ENCODE peak calls at places on chromosome 16, in nine cellular contexts. One of them, this sample, is unnamed.

GRCh38 chr16:85651822-85652430 is 36.8 kb downstream of the GINS2 start:
- DNase-seq in stomach: no peak
- DNase-seq in prostate gland: no peak
- DNase-seq in CD8-positive, alpha-beta memory T cell: no peak
- DNase-seq in psoas muscle: peak; percentile 29
- DNase-seq in aorta: no peak
- DNase-seq in neural progenitor cell: no peak
- DNase-seq in testis: peak; percentile 48
- DNase-seq in right lobe of liver: no peak
- DNase-seq in this sample: no peak

GRCh38 chr16:1049113-1049975 is 23.2 kb upstream of the SSTR5 start:
- DNase-seq in stomach: no peak
- DNase-seq in prostate gland: no peak
- DNase-seq in CD8-positive, alpha-beta memory T cell: no peak
- DNase-seq in psoas muscle: no peak
- DNase-seq in aorta: no peak
- DNase-seq in neural progenitor cell: no peak
- DNase-seq in testis: no peak
- DNase-seq in right lobe of liver: no peak
- DNase-seq in this sample: no peak

GRCh38 chr16:2592786-2593185 is 55.0 kb downstream of the PDPK1 start:
- DNase-seq in stomach: no peak
- DNase-seq in prostate gland: no peak
- DNase-seq in CD8-positive, alpha-beta memory T cell: no peak
- DNase-seq in psoas muscle: no peak
- DNase-seq in aorta: peak; percentile 38
- DNase-seq in neural progenitor cell: no peak
- DNase-seq in testis: no peak
- DNase-seq in right lobe of liver: no peak
- DNase-seq in this sample: no peak

GRCh38 chr16:57518520-57518919 is 17.9 kb downstream of the CCDC102A start:
- DNase-seq in stomach: no peak
- DNase-seq in prostate gland: no peak
- DNase-seq in CD8-positive, alpha-beta memory T cell: no peak
- DNase-seq in psoas muscle: no peak
- DNase-seq in aorta: no peak
- DNase-seq in neural progenitor cell: no peak
- DNase-seq in testis: no peak
- DNase-seq in right lobe of liver: no peak
- DNase-seq in this sample: no peak

GRCh38 chr16:51376080-51376479 is 225.0 kb upstream of the SALL1 start:
- DNase-seq in stomach: no peak
- DNase-seq in prostate gland: no peak
- DNase-seq in CD8-positive, alpha-beta memory T cell: no peak
- DNase-seq in psoas muscle: no peak
- DNase-seq in aorta: no peak
- DNase-seq in neural progenitor cell: no peak
- DNase-seq in testis: no peak
- DNase-seq in right lobe of liver: no peak
- DNase-seq in this sample: no peak

GRCh38 chr16:608019-608418 is 18.2 kb downstream of the RAB40C start:
- DNase-seq in stomach: no peak
- DNase-seq in prostate gland: no peak
- DNase-seq in CD8-positive, alpha-beta memory T cell: no peak
- DNase-seq in psoas muscle: no peak
- DNase-seq in aorta: no peak
- DNase-seq in neural progenitor cell: no peak
- DNase-seq in testis: no peak
- DNase-seq in right lobe of liver: no peak
- DNase-seq in this sample: no peak

GRCh38 chr16:12089492-12090161 is 113.1 kb downstream of the SNX29 start:
- DNase-seq in stomach: peak; percentile 67
- DNase-seq in prostate gland: no peak
- DNase-seq in CD8-positive, alpha-beta memory T cell: no peak
- DNase-seq in psoas muscle: peak; percentile 34
- DNase-seq in aorta: peak; percentile 65
- DNase-seq in neural progenitor cell: peak; percentile 50
- DNase-seq in testis: peak; percentile 35
- DNase-seq in right lobe of liver: peak; percentile 48
- DNase-seq in this sample: no peak

GRCh38 chr16:88005148-88005547 is 53.9 kb downstream of the BANP start:
- DNase-seq in stomach: no peak
- DNase-seq in prostate gland: no peak
- DNase-seq in CD8-positive, alpha-beta memory T cell: no peak
- DNase-seq in psoas muscle: no peak
- DNase-seq in aorta: no peak
- DNase-seq in neural progenitor cell: peak; percentile 49
- DNase-seq in testis: no peak
- DNase-seq in right lobe of liver: no peak
- DNase-seq in this sample: no peak

GRCh38 chr16:67442581-67443255 is 11.8 kb downstream of the HSD11B2 start:
- DNase-seq in stomach: no peak
- DNase-seq in prostate gland: no peak
- DNase-seq in CD8-positive, alpha-beta memory T cell: no peak
- DNase-seq in psoas muscle: no peak
- DNase-seq in aorta: no peak
- DNase-seq in neural progenitor cell: no peak
- DNase-seq in testis: no peak
- DNase-seq in right lobe of liver: no peak
- DNase-seq in this sample: no peak

GRCh38 chr16:58862334-58863024 is 128.4 kb upstream of the GOT2 start:
- DNase-seq in stomach: no peak
- DNase-seq in prostate gland: no peak
- DNase-seq in CD8-positive, alpha-beta memory T cell: no peak
- DNase-seq in psoas muscle: no peak
- DNase-seq in aorta: no peak
- DNase-seq in neural progenitor cell: no peak
- DNase-seq in testis: no peak
- DNase-seq in right lobe of liver: no peak
- DNase-seq in this sample: no peak

GRCh38 chr16:76386784-76387183 is 109.6 kb downstream of the CNTNAP4 start:
- DNase-seq in stomach: no peak
- DNase-seq in prostate gland: no peak
- DNase-seq in CD8-positive, alpha-beta memory T cell: no peak
- DNase-seq in psoas muscle: no peak
- DNase-seq in aorta: no peak
- DNase-seq in neural progenitor cell: no peak
- DNase-seq in testis: no peak
- DNase-seq in right lobe of liver: no peak
- DNase-seq in this sample: no peak

GRCh38 chr16:10938844-10939648 is 3.2 kb downstream of the DEXI start:
- DNase-seq in stomach: no peak
- DNase-seq in prostate gland: no peak
- DNase-seq in CD8-positive, alpha-beta memory T cell: no peak
- DNase-seq in psoas muscle: no peak
- DNase-seq in aorta: no peak
- DNase-seq in neural progenitor cell: no peak
- DNase-seq in testis: no peak
- DNase-seq in right lobe of liver: no peak
- DNase-seq in this sample: no peak

GRCh38 chr16:89936508-89936907 is 12.0 kb upstream of the DEF8 start:
- DNase-seq in stomach: no peak
- DNase-seq in prostate gland: no peak
- DNase-seq in CD8-positive, alpha-beta memory T cell: no peak
- DNase-seq in psoas muscle: no peak
- DNase-seq in aorta: no peak
- DNase-seq in neural progenitor cell: no peak
- DNase-seq in testis: no peak
- DNase-seq in right lobe of liver: no peak
- DNase-seq in this sample: no peak

GRCh38 chr16:89936981-89937380 is 11.6 kb upstream of the DEF8 start:
- DNase-seq in stomach: no peak
- DNase-seq in prostate gland: no peak
- DNase-seq in CD8-positive, alpha-beta memory T cell: no peak
- DNase-seq in psoas muscle: no peak
- DNase-seq in aorta: no peak
- DNase-seq in neural progenitor cell: no peak
- DNase-seq in testis: no peak
- DNase-seq in right lobe of liver: no peak
- DNase-seq in this sample: no peak

GRCh38 chr16:89936034-89936433 is 12.5 kb upstream of the DEF8 start:
- DNase-seq in stomach: no peak
- DNase-seq in prostate gland: no peak
- DNase-seq in CD8-positive, alpha-beta memory T cell: no peak
- DNase-seq in psoas muscle: no peak
- DNase-seq in aorta: no peak
- DNase-seq in neural progenitor cell: no peak
- DNase-seq in testis: no peak
- DNase-seq in right lobe of liver: no peak
- DNase-seq in this sample: no peak

GRCh38 chr16:89931964-89932363 is 8.8 kb downstream of the TUBB3 start:
- DNase-seq in stomach: no peak
- DNase-seq in prostate gland: no peak
- DNase-seq in CD8-positive, alpha-beta memory T cell: no peak
- DNase-seq in psoas muscle: no peak
- DNase-seq in aorta: no peak
- DNase-seq in neural progenitor cell: no peak
- DNase-seq in testis: no peak
- DNase-seq in right lobe of liver: no peak
- DNase-seq in this sample: no peak

DNA sequence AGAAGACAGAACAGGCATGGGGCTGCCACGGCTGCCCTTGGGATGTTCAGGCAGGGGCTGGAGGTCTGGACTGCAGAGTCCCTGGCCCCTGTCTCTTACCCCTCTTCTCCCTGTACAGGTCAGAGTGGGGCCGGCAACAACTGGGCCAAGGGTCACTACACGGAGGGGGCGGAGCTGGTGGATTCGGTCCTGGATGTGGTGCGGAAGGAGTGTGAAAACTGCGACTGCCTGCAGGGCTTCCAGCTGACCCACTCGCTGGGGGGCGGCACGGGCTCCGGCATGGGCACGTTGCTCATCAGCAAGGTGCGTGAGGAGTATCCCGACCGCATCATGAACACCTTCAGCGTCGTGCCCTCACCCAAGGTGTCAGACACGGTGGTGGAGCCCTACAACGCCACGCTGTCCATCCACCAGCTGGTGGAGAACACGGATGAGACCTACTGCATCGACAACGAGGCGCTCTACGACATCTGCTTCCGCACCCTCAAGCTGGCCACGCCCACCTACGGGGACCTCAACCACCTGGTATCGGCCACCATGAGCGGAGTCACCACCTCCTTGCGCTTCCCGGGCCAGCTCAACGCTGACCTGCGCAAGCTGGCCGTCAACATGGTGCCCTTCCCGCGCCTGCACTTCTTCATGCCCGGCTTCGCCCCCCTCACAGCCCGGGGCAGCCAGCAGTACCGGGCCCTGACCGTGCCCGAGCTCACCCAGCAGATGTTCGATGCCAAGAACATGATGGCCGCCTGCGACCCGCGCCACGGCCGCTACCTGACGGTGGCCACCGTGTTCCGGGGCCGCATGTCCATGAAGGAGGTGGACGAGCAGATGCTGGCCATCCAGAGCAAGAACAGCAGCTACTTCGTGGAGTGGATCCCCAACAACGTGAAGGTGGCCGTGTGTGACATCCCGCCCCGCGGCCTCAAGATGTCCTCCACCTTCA is 11.7 kb downstream of the TUBB3 start:
- DNase-seq in stomach: no peak
- DNase-seq in prostate gland: no peak
- DNase-seq in CD8-positive, alpha-beta memory T cell: no peak
- DNase-seq in psoas muscle: no peak
- DNase-seq in aorta: no peak
- DNase-seq in neural progenitor cell: no peak
- DNase-seq in testis: no peak
- DNase-seq in right lobe of liver: no peak
- DNase-seq in this sample: no peak
- H3K36me3 ChIP-seq in stomach: peaks cover 13% of the 10 kb centered on the region
- H3K36me3 ChIP-seq in prostate gland: no peaks in the 10 kb centered on the region
- H3K36me3 ChIP-seq in CD8-positive, alpha-beta memory T cell: no peaks in the 10 kb centered on the region
- H3K36me3 ChIP-seq in psoas muscle: no peaks in the 10 kb centered on the region
- H3K36me3 ChIP-seq in aorta: no peaks in the 10 kb centered on the region
- H3K36me3 ChIP-seq in neural progenitor cell: no peaks in the 10 kb centered on the region
- H3K36me3 ChIP-seq in testis: no peaks in the 10 kb centered on the region
- H3K36me3 ChIP-seq in right lobe of liver: no peaks in the 10 kb centered on the region
- H3K36me3 ChIP-seq in this sample: no peaks in the 10 kb centered on the region

GRCh38 chr16:48603647-48604376 is 6.2 kb downstream of the N4BP1 start:
- DNase-seq in stomach: no peak
- DNase-seq in prostate gland: no peak
- DNase-seq in CD8-positive, alpha-beta memory T cell: no peak
- DNase-seq in psoas muscle: no peak
- DNase-seq in aorta: no peak
- DNase-seq in neural progenitor cell: peak; percentile 30
- DNase-seq in testis: no peak
- DNase-seq in right lobe of liver: no peak
- DNase-seq in this sample: no peak
- H3K4me1 ChIP-seq in stomach: peaks cover 98% of the 10 kb centered on the region
- H3K4me1 ChIP-seq in prostate gland: peaks cover 27% of the 10 kb centered on the region
- H3K4me1 ChIP-seq in CD8-positive, alpha-beta memory T cell: peaks cover 85% of the 10 kb centered on the region
- H3K4me1 ChIP-seq in psoas muscle: peaks cover 75% of the 10 kb centered on the region
- H3K4me1 ChIP-seq in aorta: peaks cover 3% of the 10 kb centered on the region
- H3K4me1 ChIP-seq in neural progenitor cell: peaks cover 50% of the 10 kb centered on the region
- H3K4me1 ChIP-seq in testis: peaks cover 34% of the 10 kb centered on the region
- H3K4me1 ChIP-seq in right lobe of liver: no peaks in the 10 kb centered on the region
- H3K4me1 ChIP-seq in this sample: peaks cover 38% of the 10 kb centered on the region

DNA sequence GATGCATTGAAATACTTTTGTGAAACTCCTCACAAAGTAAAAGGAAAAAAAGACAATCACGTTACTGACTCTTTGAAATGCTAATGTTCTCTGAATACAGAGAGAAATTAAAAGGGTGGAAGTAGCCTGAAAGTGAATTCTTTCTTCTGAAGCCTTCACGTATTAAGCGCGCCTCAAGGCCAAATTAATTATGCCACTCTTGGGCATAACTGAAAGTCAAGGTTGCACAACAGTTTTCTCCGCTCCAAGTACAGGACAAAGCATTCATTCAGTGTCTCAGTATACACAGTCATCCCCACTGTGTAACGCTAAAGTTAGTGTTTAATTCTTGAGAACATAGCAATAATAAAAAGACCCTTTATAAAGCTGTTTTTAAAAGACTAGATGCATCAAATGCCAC is 21.5 kb downstream of the PARN start:
- DNase-seq in stomach: no peak
- DNase-seq in prostate gland: no peak
- DNase-seq in CD8-positive, alpha-beta memory T cell: no peak
- DNase-seq in psoas muscle: no peak
- DNase-seq in aorta: no peak
- DNase-seq in neural progenitor cell: no peak
- DNase-seq in testis: peak; percentile 24
- DNase-seq in right lobe of liver: no peak
- DNase-seq in this sample: no peak
- H3K27ac ChIP-seq in stomach: no peak overlapping the region
- H3K27ac ChIP-seq in prostate gland: no peak overlapping the region
- H3K27ac ChIP-seq in CD8-positive, alpha-beta memory T cell: no peak overlapping the region
- H3K27ac ChIP-seq in psoas muscle: no peak overlapping the region
- H3K27ac ChIP-seq in aorta: no peak overlapping the region
- H3K27ac ChIP-seq in neural progenitor cell: no peak overlapping the region
- H3K27ac ChIP-seq in testis: no peak overlapping the region
- H3K27ac ChIP-seq in right lobe of liver: no peak overlapping the region
- H3K27ac ChIP-seq in this sample: no peak overlapping the region

DNA sequence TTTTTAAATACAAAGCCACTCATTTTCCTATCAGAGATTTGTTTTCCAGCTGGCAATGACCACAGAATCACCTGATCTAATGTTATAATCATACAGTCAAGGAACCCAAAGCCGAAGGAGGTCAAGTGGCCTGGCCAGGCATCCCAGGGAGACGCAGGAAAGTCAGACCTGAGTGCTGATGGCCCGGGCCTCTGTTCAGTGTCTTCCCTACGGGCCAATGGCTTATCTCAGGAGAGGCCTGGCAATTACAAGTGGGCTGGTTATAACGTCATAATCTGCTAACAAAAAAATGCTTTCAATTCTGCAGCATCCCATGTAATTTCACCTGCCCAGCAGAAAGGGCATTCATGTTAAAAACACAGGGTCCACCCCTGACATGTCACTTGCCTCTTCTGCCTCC is 43.5 kb downstream of the ARHGAP17 start:
- DNase-seq in stomach: no peak
- DNase-seq in prostate gland: no peak
- DNase-seq in CD8-positive, alpha-beta memory T cell: no peak
- DNase-seq in psoas muscle: no peak
- DNase-seq in aorta: no peak
- DNase-seq in neural progenitor cell: no peak
- DNase-seq in testis: no peak
- DNase-seq in right lobe of liver: no peak
- DNase-seq in this sample: no peak
- H3K36me3 ChIP-seq in stomach: peaks cover 97% of the 10 kb centered on the region
- H3K36me3 ChIP-seq in prostate gland: peaks cover 8% of the 10 kb centered on the region
- H3K36me3 ChIP-seq in CD8-positive, alpha-beta memory T cell: peaks cover 43% of the 10 kb centered on the region
- H3K36me3 ChIP-seq in psoas muscle: peaks cover 95% of the 10 kb centered on the region
- H3K36me3 ChIP-seq in aorta: peaks cover 9% of the 10 kb centered on the region
- H3K36me3 ChIP-seq in neural progenitor cell: peaks cover 2% of the 10 kb centered on the region
- H3K36me3 ChIP-seq in testis: no peaks in the 10 kb centered on the region
- H3K36me3 ChIP-seq in right lobe of liver: peaks cover 3% of the 10 kb centered on the region
- H3K36me3 ChIP-seq in this sample: peaks cover 48% of the 10 kb centered on the region

This sample was measured in effector memory CD4-positive, alpha-beta T cell.